ENCODE peak calls at places on chromosomes 1 and 21, in seven cellular contexts. One of them, this sample, is unnamed.

GRCh38 chr1:150235436-150235851 is 468 bp downstream of the ANP32E start:
- DNase-seq in AG09309: no peak
- DNase-seq in iPS-NIHi11: no peak
- DNase-seq in HTR-8/SVneo: no peak
- DNase-seq in amygdala: no peak
- DNase-seq in cerebellar cortex: no peak
- DNase-seq in B cell: no peak
- DNase-seq in this sample: peak; percentile 62

GRCh38 chr1:60152886-60153285 is 79.3 kb upstream of the C1orf87 start:
- DNase-seq in AG09309: no peak
- DNase-seq in amygdala: no peak
- DNase-seq in HTR-8/SVneo: no peak
- DNase-seq in B cell: no peak
- DNase-seq in cerebellar cortex: no peak
- DNase-seq in iPS-NIHi11: peak; percentile 18
- DNase-seq in this sample: no peak

GRCh38 chr1:42334240-42335049 is 590 bp downstream of the FOXJ3 start:
- DNase-seq in cerebellar cortex: peak; percentile 64
- DNase-seq in AG09309: no peak
- DNase-seq in amygdala: peak; percentile 44
- DNase-seq in B cell: no peak
- DNase-seq in iPS-NIHi11: peak; percentile 83
- DNase-seq in HTR-8/SVneo: peak; percentile 46
- DNase-seq in this sample: peak; percentile 76

GRCh38 chr1:69738458-69738857 is 170.7 kb downstream of the LRRC7 start:
- DNase-seq in cerebellar cortex: no peak
- DNase-seq in AG09309: no peak
- DNase-seq in amygdala: no peak
- DNase-seq in HTR-8/SVneo: no peak
- DNase-seq in B cell: no peak
- DNase-seq in iPS-NIHi11: no peak
- DNase-seq in this sample: no peak

GRCh38 chr1:156439771-156440183 is 60.8 kb downstream of the MEF2D start:
- DNase-seq in iPS-NIHi11: no peak
- DNase-seq in AG09309: no peak
- DNase-seq in HTR-8/SVneo: no peak
- DNase-seq in B cell: no peak
- DNase-seq in cerebellar cortex: no peak
- DNase-seq in amygdala: no peak
- DNase-seq in this sample: no peak

GRCh38 chr21:31236528-31236927 is 107.5 kb downstream of the TIAM1 start:
- DNase-seq in HTR-8/SVneo: no peak
- DNase-seq in cerebellar cortex: no peak
- DNase-seq in iPS-NIHi11: no peak
- DNase-seq in B cell: no peak
- DNase-seq in amygdala: no peak
- DNase-seq in AG09309: no peak
- DNase-seq in this sample: peak; percentile 9

GRCh38 chr1:234722904-234723588 is 113.1 kb upstream of the IRF2BP2 start:
- DNase-seq in amygdala: peak; percentile 47
- DNase-seq in cerebellar cortex: peak; percentile 76
- DNase-seq in AG09309: peak; percentile 89
- DNase-seq in B cell: no peak
- DNase-seq in HTR-8/SVneo: peak; percentile 44
- DNase-seq in iPS-NIHi11: no peak
- DNase-seq in this sample: peak; percentile 94

GRCh38 chr1:64822621-64823020 is 77.7 kb downstream of the RAVER2 start:
- DNase-seq in AG09309: no peak
- DNase-seq in B cell: no peak
- DNase-seq in HTR-8/SVneo: no peak
- DNase-seq in cerebellar cortex: peak; percentile 18
- DNase-seq in iPS-NIHi11: no peak
- DNase-seq in amygdala: no peak
- DNase-seq in this sample: peak; percentile 78

GRCh38 chr1:27992271-27992670 is 32.5 kb downstream of the XKR8 start:
- DNase-seq in amygdala: no peak
- DNase-seq in HTR-8/SVneo: no peak
- DNase-seq in B cell: peak; percentile 22
- DNase-seq in iPS-NIHi11: no peak
- DNase-seq in AG09309: no peak
- DNase-seq in cerebellar cortex: no peak
- DNase-seq in this sample: no peak

GRCh38 chr1:12648741-12649140 is 4.9 kb downstream of the AADACL4 start:
- DNase-seq in AG09309: no peak
- DNase-seq in cerebellar cortex: no peak
- DNase-seq in iPS-NIHi11: no peak
- DNase-seq in HTR-8/SVneo: no peak
- DNase-seq in amygdala: no peak
- DNase-seq in B cell: no peak
- DNase-seq in this sample: no peak

GRCh38 chr1:95657248-95657647 is 423.2 kb downstream of the RWDD3 start:
- DNase-seq in amygdala: no peak
- DNase-seq in AG09309: no peak
- DNase-seq in iPS-NIHi11: no peak
- DNase-seq in HTR-8/SVneo: no peak
- DNase-seq in cerebellar cortex: no peak
- DNase-seq in B cell: no peak
- DNase-seq in this sample: no peak

GRCh38 chr1:193070942-193071341 is 11.5 kb downstream of the RO60 start:
- DNase-seq in cerebellar cortex: peak; percentile 13
- DNase-seq in AG09309: no peak
- DNase-seq in B cell: no peak
- DNase-seq in amygdala: no peak
- DNase-seq in iPS-NIHi11: no peak
- DNase-seq in HTR-8/SVneo: no peak
- DNase-seq in this sample: no peak

GRCh38 chr1:243559575-243560172 is 290.4 kb downstream of the AKT3 start:
- DNase-seq in B cell: no peak
- DNase-seq in HTR-8/SVneo: no peak
- DNase-seq in AG09309: no peak
- DNase-seq in amygdala: no peak
- DNase-seq in cerebellar cortex: peak; percentile 42
- DNase-seq in iPS-NIHi11: no peak
- DNase-seq in this sample: peak; percentile 72

GRCh38 chr1:72371259-72372035 is 89.1 kb upstream of the NEGR1 start:
- DNase-seq in cerebellar cortex: no peak
- DNase-seq in B cell: no peak
- DNase-seq in AG09309: no peak
- DNase-seq in HTR-8/SVneo: no peak
- DNase-seq in amygdala: no peak
- DNase-seq in iPS-NIHi11: peak; percentile 11
- DNase-seq in this sample: peak; percentile 3

GRCh38 chr1:193457676-193458075 is 271.3 kb upstream of the B3GALT2 start:
- DNase-seq in B cell: no peak
- DNase-seq in amygdala: no peak
- DNase-seq in AG09309: no peak
- DNase-seq in iPS-NIHi11: no peak
- DNase-seq in HTR-8/SVneo: no peak
- DNase-seq in cerebellar cortex: no peak
- DNase-seq in this sample: peak; percentile 6

GRCh38 chr1:160972939-160973338 is 18.3 kb upstream of the ITLN2 start:
- DNase-seq in HTR-8/SVneo: no peak
- DNase-seq in amygdala: no peak
- DNase-seq in AG09309: no peak
- DNase-seq in B cell: no peak
- DNase-seq in cerebellar cortex: no peak
- DNase-seq in iPS-NIHi11: no peak
- DNase-seq in this sample: no peak

GRCh38 chr1:211518330-211519289 is 26.6 kb upstream of the RD3 start:
- DNase-seq in HTR-8/SVneo: no peak
- DNase-seq in amygdala: no peak
- DNase-seq in AG09309: no peak
- DNase-seq in B cell: peak; percentile 46
- DNase-seq in iPS-NIHi11: no peak
- DNase-seq in cerebellar cortex: no peak
- DNase-seq in this sample: no peak

GRCh38 chr1:161197560-161198205 is 1.2 kb downstream of the ADAMTS4 start:
- DNase-seq in HTR-8/SVneo: no peak
- DNase-seq in cerebellar cortex: no peak
- DNase-seq in B cell: no peak
- DNase-seq in iPS-NIHi11: no peak
- DNase-seq in AG09309: no peak
- DNase-seq in amygdala: no peak
- DNase-seq in this sample: no peak

GRCh38 chr1:208230668-208231529 is 13.3 kb downstream of the PLXNA2 start:
- DNase-seq in cerebellar cortex: no peak
- DNase-seq in amygdala: no peak
- DNase-seq in iPS-NIHi11: no peak
- DNase-seq in HTR-8/SVneo: no peak
- DNase-seq in AG09309: no peak
- DNase-seq in B cell: no peak
- DNase-seq in this sample: no peak

GRCh38 chr1:17191990-17192242 is 13.0 kb upstream of the PADI1 start:
- DNase-seq in cerebellar cortex: no peak
- DNase-seq in AG09309: no peak
- DNase-seq in HTR-8/SVneo: no peak
- DNase-seq in iPS-NIHi11: no peak
- DNase-seq in amygdala: no peak
- DNase-seq in B cell: no peak
- DNase-seq in this sample: no peak

GRCh38 chr1:12615916-12616708 is 1.9 kb downstream of the DHRS3 start:
- DNase-seq in iPS-NIHi11: peak; percentile 64
- DNase-seq in AG09309: no peak
- DNase-seq in amygdala: peak; percentile 20
- DNase-seq in HTR-8/SVneo: no peak
- DNase-seq in B cell: no peak
- DNase-seq in cerebellar cortex: peak; percentile 25
- DNase-seq in this sample: peak; percentile 64

GRCh38 chr1:167926486-167926997 is 9.9 kb upstream of the DCAF6 start:
- DNase-seq in amygdala: no peak
- DNase-seq in HTR-8/SVneo: no peak
- DNase-seq in AG09309: no peak
- DNase-seq in cerebellar cortex: no peak
- DNase-seq in B cell: no peak
- DNase-seq in iPS-NIHi11: no peak
- DNase-seq in this sample: no peak

GRCh38 chr21:46325073-46325912 is 1.3 kb downstream of the PCNT start:
- DNase-seq in amygdala: peak; percentile 41
- DNase-seq in HTR-8/SVneo: peak; percentile 50
- DNase-seq in AG09309: no peak
- DNase-seq in B cell: peak; percentile 47
- DNase-seq in cerebellar cortex: peak; percentile 52
- DNase-seq in iPS-NIHi11: peak; percentile 74
- DNase-seq in this sample: peak; percentile 64

GRCh38 chr21:20646431-20646830 is 351.8 kb upstream of the NCAM2 start:
- DNase-seq in AG09309: no peak
- DNase-seq in amygdala: no peak
- DNase-seq in iPS-NIHi11: no peak
- DNase-seq in B cell: no peak
- DNase-seq in HTR-8/SVneo: no peak
- DNase-seq in cerebellar cortex: no peak
- DNase-seq in this sample: no peak

GRCh38 chr1:1360511-1361169 is 2.3 kb upstream of the MXRA8 start:
- DNase-seq in cerebellar cortex: no peak
- DNase-seq in iPS-NIHi11: peak; percentile 49
- DNase-seq in AG09309: peak; percentile 79
- DNase-seq in HTR-8/SVneo: peak; percentile 85
- DNase-seq in amygdala: no peak
- DNase-seq in B cell: no peak
- DNase-seq in this sample: peak; percentile 96

GRCh38 chr1:242736569-242736968 is 212.1 kb upstream of the PLD5 start:
- DNase-seq in HTR-8/SVneo: no peak
- DNase-seq in amygdala: no peak
- DNase-seq in AG09309: no peak
- DNase-seq in iPS-NIHi11: no peak
- DNase-seq in B cell: no peak
- DNase-seq in cerebellar cortex: no peak
- DNase-seq in this sample: no peak

GRCh38 chr1:43492816-43493215 is 37.9 kb upstream of the PTPRF start:
- DNase-seq in B cell: no peak
- DNase-seq in iPS-NIHi11: no peak
- DNase-seq in amygdala: no peak
- DNase-seq in HTR-8/SVneo: no peak
- DNase-seq in cerebellar cortex: no peak
- DNase-seq in AG09309: no peak
- DNase-seq in this sample: peak; percentile 74

GRCh38 chr1:165397945-165398344 is 41.4 kb upstream of the LMX1A start:
- DNase-seq in cerebellar cortex: no peak
- DNase-seq in iPS-NIHi11: peak; percentile 34
- DNase-seq in B cell: no peak
- DNase-seq in AG09309: peak; percentile 37
- DNase-seq in amygdala: no peak
- DNase-seq in HTR-8/SVneo: no peak
- DNase-seq in this sample: peak; percentile 77

This sample was measured in ELR.